ENCODE peak calls at places on chromosome 22, in ten cellular contexts. O, T, G, H, P, D, Y, Q, E and B are unnamed samples.

GRCh38 chr22:42693055-42693762 is 27.5 kb downstream of the A4GALT start:
- DNase-seq in Q (no peak), O (no peak), D (no peak), P (no peak), G (no peak), T (no peak), Y (no peak), H (no peak), E (no peak), B (peak; percentile 75)

GRCh38 chr22:20865869-20866445 is 7.2 kb downstream of the SNAP29 start:
- DNase-seq in H (no peak), Q (no peak), P (no peak), T (no peak), D (no peak), E (no peak), G (no peak), Y (no peak), O (no peak), B (no peak)

GRCh38 chr22:37229805-37230672 is 14.0 kb downstream of the RAC2 start:
- DNase-seq in E (no peak), O (no peak), P (peak; percentile 46), T (peak; percentile 60), D (no peak), Q (peak; percentile 64), Y (no peak), H (peak; percentile 51), G (no peak), B (peak; percentile 87)

GRCh38 chr22:50613291-50613981 is 12.8 kb downstream of the MAPK8IP2 start:
- DNase-seq in Y (no peak), Q (peak; percentile 91), E (no peak), P (peak; percentile 59), G (peak; percentile 79), H (no peak), D (peak; percentile 71), T (no peak), O (no peak), B (no peak)

GRCh38 chr22:19039796-19040580 is 82.2 kb downstream of the DGCR2 start:
- DNase-seq in Q (no peak), P (no peak), T (no peak), G (peak; percentile 29), O (no peak), Y (no peak), E (no peak), H (no peak), D (no peak), B (peak; percentile 45)

GRCh38 chr22:31637938-31638618 is 23.9 kb downstream of the PISD start:
- DNase-seq in Y (no peak), O (no peak), Q (peak; percentile 62), P (peak; percentile 42), D (no peak), G (no peak), E (no peak), H (no peak), T (no peak), B (no peak)

GRCh38 chr22:47434336-47435203 is 672.1 kb downstream of the TBC1D22A start:
- DNase-seq in D (no peak), O (no peak), Q (no peak), Y (no peak), G (no peak), P (no peak), H (no peak), T (no peak), E (no peak), B (no peak)

GRCh38 chr22:32649515-32650200 is 151.8 kb upstream of the TIMP3 start:
- DNase-seq in D (no peak), O (peak; percentile 84), E (no peak), P (no peak), G (no peak), H (peak; percentile 81), T (no peak), Y (no peak), Q (peak; percentile 31), B (no peak)

GRCh38 chr22:30204742-30205111 is 41.8 kb downstream of the LIF start:
- DNase-seq in D (no peak), T (no peak), P (no peak), Q (no peak), O (no peak), G (peak; percentile 73), Y (no peak), H (peak; percentile 84), E (no peak), B (peak; percentile 77)

GRCh38 chr22:46696225-46696518 is 41.9 kb downstream of the CERK start:
- DNase-seq in P (no peak), D (no peak), O (no peak), T (no peak), G (no peak), Q (no peak), Y (no peak), H (no peak), E (no peak), B (no peak)

GRCh38 chr22:37109242-37109917 is at the start of gene TMPRSS6:
- DNase-seq in O (no peak), Y (no peak), E (no peak), H (no peak), D (peak; percentile 70), Q (no peak), T (no peak), P (no peak), G (no peak), B (no peak)

GRCh38 chr22:50532353-50532700 is 2.5 kb upstream of the TYMP start:
- DNase-seq in Y (no peak), E (peak; percentile 42), Q (no peak), P (no peak), O (no peak), D (no peak), T (no peak), G (no peak), H (no peak), B (no peak)

GRCh38 chr22:20013382-20013871 is 3.2 kb downstream of the ARVCF start:
- DNase-seq in G (peak; percentile 76), O (no peak), H (peak; percentile 47), D (peak; percentile 45), T (no peak), Y (no peak), Q (peak; percentile 47), P (peak; percentile 68), E (peak; percentile 92), B (peak; percentile 89)

GRCh38 chr22:42990131-42990838 is 24.7 kb downstream of the PACSIN2 start:
- DNase-seq in O (no peak), T (no peak), Q (peak; percentile 66), Y (peak; percentile 69), G (no peak), D (peak; percentile 45), P (no peak), E (peak; percentile 26), H (peak; percentile 89), B (no peak)

GRCh38 chr22:30694171-30694637 is 470 bp upstream of the OSBP2 start:
- DNase-seq in Y (no peak), E (peak; percentile 70), D (no peak), O (no peak), P (peak; percentile 40), T (no peak), H (peak; percentile 35), G (peak; percentile 66), Q (peak; percentile 81), B (peak; percentile 83)

DNA sequence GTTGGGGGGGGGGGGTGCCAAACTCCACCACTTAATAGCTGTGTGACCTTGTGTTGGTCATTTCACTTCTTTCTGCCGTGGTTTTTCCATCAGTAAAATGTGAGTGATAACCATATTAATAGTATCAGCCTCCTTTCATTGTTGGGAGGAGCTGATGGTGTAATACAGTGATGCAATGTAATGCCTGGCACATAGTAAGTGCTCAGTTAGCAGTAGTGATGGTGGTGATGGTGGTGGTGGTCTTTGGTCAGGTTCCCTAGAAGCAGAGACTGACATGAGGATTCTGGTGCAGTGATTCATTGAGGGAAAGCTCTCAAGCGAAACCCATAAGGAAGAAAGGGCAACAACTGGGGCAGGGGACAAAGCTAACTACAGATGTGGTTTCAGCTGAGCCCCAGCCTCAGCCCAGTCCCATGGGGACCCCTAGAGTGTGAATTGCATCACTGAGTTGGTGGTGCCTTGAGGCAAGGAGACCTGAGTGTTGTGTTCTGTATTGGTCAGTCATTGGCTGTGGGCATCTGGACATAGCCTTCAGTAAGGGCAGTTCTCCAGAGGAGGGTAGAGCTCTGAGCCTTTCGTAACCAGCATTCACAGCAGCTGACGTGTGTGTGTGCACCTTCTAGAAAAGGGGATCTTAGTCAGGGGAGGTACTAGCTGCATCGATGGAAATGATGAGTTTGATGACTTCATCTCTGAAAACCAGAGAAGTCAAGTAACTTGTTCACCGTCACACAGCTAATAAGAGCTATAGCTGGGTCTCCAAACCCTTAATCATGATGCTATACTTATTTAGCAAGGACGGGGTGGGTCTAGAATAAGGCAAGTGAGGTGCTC is 93.6 kb upstream of the CRYBB3 start:
- DNase-seq in O (no peak), H (no peak), E (no peak), P (no peak), Y (no peak), G (no peak), D (no peak), Q (no peak), T (no peak), B (no peak)
- H3K27ac ChIP-seq in O (no peak overlapping the region), H (no peak overlapping the region), E (no peak overlapping the region), P (no peak overlapping the region), Y (no peak overlapping the region), G (no peak overlapping the region), D (no peak overlapping the region), Q (no peak overlapping the region), T (no peak overlapping the region), B (no peak overlapping the region)

GRCh38 chr22:39135092-39135896 is 17.2 kb downstream of the CBX7 start:
- DNase-seq in T (no peak), O (no peak), H (no peak), D (peak; percentile 55), P (peak; percentile 56), Y (no peak), E (peak; percentile 87), Q (peak; percentile 22), G (peak; percentile 63), B (no peak)
- TF ChIP-seq CTCF in T (peak; percentile 63), O (no peak), H (peak; percentile 57), D (peak; percentile 88), P (peak; percentile 65), Y (peak; percentile 62), E (peak; percentile 77), Q (no peak), G (no peak), B (no peak)

DNA sequence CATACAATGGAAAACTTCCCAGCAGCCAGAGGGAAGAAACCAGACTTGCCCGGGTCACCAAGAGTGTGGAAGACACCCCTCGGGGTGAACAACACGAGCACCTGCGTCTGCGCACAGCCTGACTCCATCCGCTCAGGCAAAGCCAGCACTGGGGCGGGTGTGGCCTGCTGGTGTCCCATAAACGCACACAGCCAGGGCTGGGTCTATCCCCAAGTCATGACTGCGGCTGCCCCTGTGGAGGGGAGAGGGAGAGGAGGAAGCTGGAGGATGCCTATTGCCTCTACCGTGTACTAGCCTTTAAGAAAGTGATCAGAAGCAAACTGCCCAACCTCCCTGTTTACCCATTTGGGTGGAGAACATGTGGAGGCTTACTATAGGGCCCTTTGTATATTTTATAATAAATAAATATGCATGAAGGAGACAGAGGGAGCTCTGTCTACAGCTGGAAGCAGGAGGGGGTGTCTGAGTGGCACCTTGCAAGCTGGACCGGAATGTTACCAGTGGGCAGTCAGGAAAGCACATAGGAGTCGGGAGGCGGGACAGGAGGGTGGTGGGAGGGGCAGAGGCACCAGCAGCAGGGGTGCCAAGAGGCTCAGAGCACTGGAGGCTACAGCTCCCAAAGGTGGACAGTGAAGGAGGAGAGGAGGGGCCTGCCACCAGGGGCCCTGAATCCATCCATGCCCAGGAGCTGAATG is 79.6 kb downstream of the PHF21B start:
- DNase-seq in T (no peak), D (no peak), G (no peak), H (no peak), E (no peak), Q (no peak), Y (no peak), P (peak; percentile 10), O (no peak), B (peak; percentile 54)
- H3K4me3 ChIP-seq in T (no peak overlapping the region), D (no peak overlapping the region), G (no peak overlapping the region), H (no peak overlapping the region), E (no peak overlapping the region), Q (no peak overlapping the region), Y (no peak overlapping the region), P (no peak overlapping the region), O (no peak overlapping the region), B (no peak overlapping the region)

GRCh38 chr22:48974443-48975251 is 853.0 kb downstream of the BRD1 start:
- DNase-seq in H (no peak), G (no peak), Q (no peak), D (no peak), P (no peak), E (peak; percentile 18), T (no peak), Y (no peak), O (no peak), B (no peak)
- H3K27ac ChIP-seq in H (no peak overlapping the region), G (no peak overlapping the region), Q (no peak overlapping the region), D (no peak overlapping the region), P (no peak overlapping the region), E (no peak overlapping the region), T (no peak overlapping the region), Y (no peak overlapping the region), O (no peak overlapping the region), B (no peak overlapping the region)